ENCODE peak calls at places on chromosomes 11 and 22, in nine cellular contexts. Q is NT2/D1, G is HCEC 1CT, V is IMR-90, S is cardiac muscle cell, Z is amniotic epithelial cell, K is NCI-H748 treated with DMSO at 0.1 percent for 48 hours, O is anterior cingulate cortex, J is substantia nigra. W is an unnamed sample.
A peak's percentile ranks its signal among the peaks of the same experiment; 100 is the strongest.

GRCh38 chr22:39214383-39215069 is 30.3 kb downstream of the PDGFB start:
- DNase-seq in G (peak; percentile 65), Q (peak; percentile 39), Z (peak; percentile 42), V (peak; percentile 36), K (no peak), S (peak; percentile 12), O (no peak), J (no peak), W (no peak)

GRCh38 chr11:119671048-119671447 is 58.0 kb downstream of the NECTIN1 start:
- DNase-seq in V (peak; percentile 88), Q (no peak), S (peak; percentile 97), J (peak; percentile 66), K (no peak), O (peak; percentile 63), Z (peak; percentile 58), G (peak; percentile 85), W (peak; percentile 56)

GRCh38 chr22:25682071-25682470 is 59.9 kb upstream of the MYO18B start:
- DNase-seq in Z (no peak), V (no peak), O (no peak), G (no peak), J (no peak), Q (no peak), K (no peak), S (no peak), W (no peak)

GRCh38 chr11:8286886-8287285 is 23.2 kb upstream of the LMO1 start:
- DNase-seq in K (no peak), O (no peak), V (no peak), J (no peak), Z (no peak), Q (no peak), G (no peak), S (no peak), W (no peak)

GRCh38 chr11:111554532-111554931 is 14.0 kb downstream of the LAYN start:
- DNase-seq in Z (no peak), S (no peak), K (no peak), Q (no peak), O (no peak), V (no peak), J (no peak), G (no peak), W (no peak)

GRCh38 chr11:62122076-62122475 is 1.7 kb upstream of the INCENP start:
- DNase-seq in Q (no peak), J (no peak), K (no peak), Z (no peak), V (no peak), S (no peak), O (no peak), G (peak; percentile 11), W (no peak)

GRCh38 chr22:45785458-45785857 is 113.8 kb downstream of the ATXN10 start:
- DNase-seq in O (no peak), S (no peak), Z (peak; percentile 66), G (peak; percentile 10), V (peak; percentile 44), K (no peak), Q (no peak), J (no peak), W (no peak)

GRCh38 chr11:121426476-121427454 is 25.3 kb upstream of the SORL1 start:
- DNase-seq in J (no peak), Q (peak; percentile 11), V (no peak), K (no peak), O (no peak), S (no peak), G (no peak), Z (no peak), W (no peak)

GRCh38 chr11:121575250-121575962 is 122.6 kb upstream of the SORL1-AS1 start:
- DNase-seq in O (no peak), Z (peak; percentile 85), G (peak; percentile 50), Q (no peak), J (peak; percentile 31), S (peak; percentile 58), K (no peak), V (peak; percentile 81), W (peak; percentile 52)

GRCh38 chr11:2276999-2277328 is 6.6 kb upstream of the ASCL2 start:
- DNase-seq in V (no peak), G (no peak), Q (no peak), K (no peak), Z (no peak), S (no peak), J (no peak), O (no peak), W (no peak)

GRCh38 chr11:3133456-3134217 is 31.5 kb downstream of the OSBPL5 start:
- DNase-seq in Z (no peak), G (no peak), O (no peak), Q (no peak), J (no peak), V (no peak), K (no peak), S (no peak), W (no peak)

GRCh38 chr22:29503811-29504372 is 23.9 kb downstream of the NEFH start:
- DNase-seq in K (no peak), S (peak; percentile 85), O (no peak), V (peak; percentile 79), Q (no peak), J (peak; percentile 15), Z (peak; percentile 75), G (peak; percentile 53), W (peak; percentile 22)

GRCh38 chr11:74325649-74326645 is 14.5 kb upstream of the P4HA3 start:
- DNase-seq in V (peak; percentile 94), G (peak; percentile 33), Z (peak; percentile 69), J (no peak), O (peak; percentile 71), Q (no peak), S (peak; percentile 96), K (no peak), W (peak; percentile 79)

GRCh38 chr11:122202161-122202950 is 86.3 kb upstream of the BLID start:
- DNase-seq in O (no peak), J (no peak), S (peak; percentile 83), K (no peak), G (peak; percentile 81), Z (peak; percentile 73), Q (no peak), V (peak; percentile 83), W (no peak)

GRCh38 chr11:108135845-108136599 is 14.7 kb downstream of the ACAT1 start:
- DNase-seq in O (no peak), K (no peak), V (peak; percentile 10), G (no peak), Z (peak; percentile 16), J (no peak), Q (no peak), S (peak; percentile 46), W (no peak)

GRCh38 chr22:16955678-16956210 is 52.3 kb downstream of the GAB4 start:
- DNase-seq in O (peak; percentile 8), K (no peak), G (no peak), S (no peak), V (no peak), Q (no peak), J (no peak), Z (no peak), W (no peak)

GRCh38 chr11:46382644-46383403 is 1.4 kb downstream of the MDK start:
- DNase-seq in S (peak; percentile 69), Q (no peak), J (no peak), V (peak; percentile 46), K (peak; percentile 48), O (no peak), Z (peak; percentile 48), G (peak; percentile 61), W (no peak)

GRCh38 chr11:30244255-30244654 is 13.4 kb downstream of the FSHB start:
- DNase-seq in V (peak; percentile 58), O (no peak), K (no peak), Q (no peak), G (peak; percentile 9), Z (peak; percentile 96), S (peak; percentile 31), J (no peak), W (no peak)

GRCh38 chr22:20128902-20129746 is 2.5 kb upstream of the ZDHHC8 start:
- DNase-seq in J (no peak), S (peak; percentile 46), K (no peak), G (peak; percentile 21), V (peak; percentile 23), O (no peak), Z (peak; percentile 40), Q (no peak), W (no peak)

GRCh38 chr11:66789097-66789890 is 53.9 kb upstream of the RCE1 start:
- DNase-seq in Q (no peak), K (peak; percentile 20), V (peak; percentile 46), J (no peak), S (no peak), G (no peak), O (no peak), Z (peak; percentile 82), W (no peak)

GRCh38 chr11:75510626-75511025 is 15.1 kb downstream of the GDPD5 start:
- DNase-seq in K (no peak), Q (no peak), O (no peak), V (no peak), J (no peak), S (no peak), G (no peak), Z (no peak), W (no peak)

GRCh38 chr11:63445720-63446119 is 45.2 kb downstream of the PLAAT5 start:
- DNase-seq in S (peak; percentile 5), Q (no peak), V (peak; percentile 42), G (peak; percentile 12), Z (peak; percentile 17), J (no peak), K (no peak), O (peak; percentile 5), W (no peak)

GRCh38 chr11:45852712-45853101 is 5.4 kb downstream of the CRY2 start:
- DNase-seq in O (no peak), J (no peak), G (no peak), S (no peak), Q (no peak), Z (no peak), K (no peak), V (no peak), W (no peak)

GRCh38 chr11:102831709-102832492 is 11.5 kb downstream of the MMP3 start:
- DNase-seq in G (no peak), Q (no peak), J (no peak), O (no peak), S (peak; percentile 8), Z (no peak), K (no peak), V (no peak), W (no peak)

W was measured in tibial nerve.